ENCODE peak calls at places on chromosome 7, in ten cellular contexts. One of them, this sample, is unnamed.
A peak's percentile ranks its signal among the peaks of the same experiment; 100 is the strongest.

GRCh38 chr7:116148108-116148507 is 62.2 kb upstream of the TES start:
- DNase-seq in activated CD4-positive, alpha-beta T cell treated with anti-CD3 and anti-CD28 coated beads, Interleukin-2, amount 50 U/mL, for 4 hours: no peak
- DNase-seq in Peyer's patch: no peak
- DNase-seq in endothelial cell: no peak
- DNase-seq in NCI-H1092 treated with DMSO at 0.1 percent for 48 hours: no peak
- DNase-seq in cardiac fibroblast: no peak
- DNase-seq in naive thymus-derived CD4-positive, alpha-beta T cell: no peak
- DNase-seq in GM12865: no peak
- DNase-seq in heart left ventricle: no peak
- DNase-seq in NCI-H2171: no peak
- DNase-seq in this sample: no peak

GRCh38 chr7:148944935-148945934 is 61.1 kb upstream of the EZH2 start:
- DNase-seq in NCI-H2171: peak; percentile 3
- DNase-seq in endothelial cell: no peak
- DNase-seq in GM12865: no peak
- DNase-seq in NCI-H1092 treated with DMSO at 0.1 percent for 48 hours: no peak
- DNase-seq in heart left ventricle: no peak
- DNase-seq in naive thymus-derived CD4-positive, alpha-beta T cell: no peak
- DNase-seq in cardiac fibroblast: peak; percentile 76
- DNase-seq in Peyer's patch: no peak
- DNase-seq in activated CD4-positive, alpha-beta T cell treated with anti-CD3 and anti-CD28 coated beads, Interleukin-2, amount 50 U/mL, for 4 hours: no peak
- DNase-seq in this sample: no peak

GRCh38 chr7:117480978-117481377 is 1.2 kb downstream of the CFTR start:
- DNase-seq in NCI-H1092 treated with DMSO at 0.1 percent for 48 hours: no peak
- DNase-seq in GM12865: no peak
- DNase-seq in Peyer's patch: no peak
- DNase-seq in endothelial cell: no peak
- DNase-seq in heart left ventricle: no peak
- DNase-seq in naive thymus-derived CD4-positive, alpha-beta T cell: no peak
- DNase-seq in cardiac fibroblast: no peak
- DNase-seq in activated CD4-positive, alpha-beta T cell treated with anti-CD3 and anti-CD28 coated beads, Interleukin-2, amount 50 U/mL, for 4 hours: no peak
- DNase-seq in NCI-H2171: no peak
- DNase-seq in this sample: no peak

GRCh38 chr7:7105800-7106582 is 76.4 kb upstream of the C1GALT1 start:
- DNase-seq in activated CD4-positive, alpha-beta T cell treated with anti-CD3 and anti-CD28 coated beads, Interleukin-2, amount 50 U/mL, for 4 hours: no peak
- DNase-seq in naive thymus-derived CD4-positive, alpha-beta T cell: no peak
- DNase-seq in endothelial cell: no peak
- DNase-seq in NCI-H1092 treated with DMSO at 0.1 percent for 48 hours: no peak
- DNase-seq in GM12865: no peak
- DNase-seq in Peyer's patch: no peak
- DNase-seq in NCI-H2171: no peak
- DNase-seq in cardiac fibroblast: no peak
- DNase-seq in heart left ventricle: no peak
- DNase-seq in this sample: no peak

GRCh38 chr7:133358728-133359127 is 105.8 kb downstream of the EXOC4 start:
- DNase-seq in NCI-H1092 treated with DMSO at 0.1 percent for 48 hours: no peak
- DNase-seq in GM12865: no peak
- DNase-seq in activated CD4-positive, alpha-beta T cell treated with anti-CD3 and anti-CD28 coated beads, Interleukin-2, amount 50 U/mL, for 4 hours: no peak
- DNase-seq in heart left ventricle: no peak
- DNase-seq in naive thymus-derived CD4-positive, alpha-beta T cell: no peak
- DNase-seq in endothelial cell: no peak
- DNase-seq in NCI-H2171: no peak
- DNase-seq in cardiac fibroblast: peak; percentile 49
- DNase-seq in Peyer's patch: no peak
- DNase-seq in this sample: no peak

GRCh38 chr7:23472974-23473847 is 2.9 kb upstream of the IGF2BP3 start:
- DNase-seq in endothelial cell: peak; percentile 30
- DNase-seq in NCI-H1092 treated with DMSO at 0.1 percent for 48 hours: peak; percentile 84
- DNase-seq in NCI-H2171: no peak
- DNase-seq in naive thymus-derived CD4-positive, alpha-beta T cell: no peak
- DNase-seq in activated CD4-positive, alpha-beta T cell treated with anti-CD3 and anti-CD28 coated beads, Interleukin-2, amount 50 U/mL, for 4 hours: no peak
- DNase-seq in cardiac fibroblast: no peak
- DNase-seq in Peyer's patch: peak; percentile 52
- DNase-seq in GM12865: no peak
- DNase-seq in heart left ventricle: no peak
- DNase-seq in this sample: no peak

GRCh38 chr7:55411844-55412243 is 46.7 kb downstream of the LANCL2 start:
- DNase-seq in cardiac fibroblast: no peak
- DNase-seq in naive thymus-derived CD4-positive, alpha-beta T cell: no peak
- DNase-seq in GM12865: no peak
- DNase-seq in endothelial cell: no peak
- DNase-seq in activated CD4-positive, alpha-beta T cell treated with anti-CD3 and anti-CD28 coated beads, Interleukin-2, amount 50 U/mL, for 4 hours: no peak
- DNase-seq in heart left ventricle: no peak
- DNase-seq in Peyer's patch: no peak
- DNase-seq in NCI-H1092 treated with DMSO at 0.1 percent for 48 hours: no peak
- DNase-seq in NCI-H2171: no peak
- DNase-seq in this sample: no peak

GRCh38 chr7:46201966-46202365 is 280.9 kb upstream of the IGFBP3 start:
- DNase-seq in cardiac fibroblast: no peak
- DNase-seq in NCI-H1092 treated with DMSO at 0.1 percent for 48 hours: no peak
- DNase-seq in activated CD4-positive, alpha-beta T cell treated with anti-CD3 and anti-CD28 coated beads, Interleukin-2, amount 50 U/mL, for 4 hours: no peak
- DNase-seq in endothelial cell: no peak
- DNase-seq in Peyer's patch: no peak
- DNase-seq in GM12865: no peak
- DNase-seq in naive thymus-derived CD4-positive, alpha-beta T cell: no peak
- DNase-seq in heart left ventricle: no peak
- DNase-seq in NCI-H2171: no peak
- DNase-seq in this sample: no peak

GRCh38 chr7:37538945-37539344 is 90.3 kb upstream of the ELMO1 start:
- DNase-seq in NCI-H1092 treated with DMSO at 0.1 percent for 48 hours: no peak
- DNase-seq in NCI-H2171: no peak
- DNase-seq in heart left ventricle: no peak
- DNase-seq in Peyer's patch: no peak
- DNase-seq in cardiac fibroblast: no peak
- DNase-seq in activated CD4-positive, alpha-beta T cell treated with anti-CD3 and anti-CD28 coated beads, Interleukin-2, amount 50 U/mL, for 4 hours: no peak
- DNase-seq in endothelial cell: no peak
- DNase-seq in naive thymus-derived CD4-positive, alpha-beta T cell: no peak
- DNase-seq in GM12865: no peak
- DNase-seq in this sample: no peak

GRCh38 chr7:42445691-42446090 is 208.7 kb upstream of the GLI3 start:
- DNase-seq in NCI-H1092 treated with DMSO at 0.1 percent for 48 hours: no peak
- DNase-seq in naive thymus-derived CD4-positive, alpha-beta T cell: no peak
- DNase-seq in Peyer's patch: no peak
- DNase-seq in endothelial cell: no peak
- DNase-seq in heart left ventricle: no peak
- DNase-seq in cardiac fibroblast: peak; percentile 21
- DNase-seq in NCI-H2171: no peak
- DNase-seq in GM12865: no peak
- DNase-seq in activated CD4-positive, alpha-beta T cell treated with anti-CD3 and anti-CD28 coated beads, Interleukin-2, amount 50 U/mL, for 4 hours: no peak
- DNase-seq in this sample: no peak

GRCh38 chr7:151860771-151861170 is 16.1 kb downstream of the PRKAG2 start:
- DNase-seq in activated CD4-positive, alpha-beta T cell treated with anti-CD3 and anti-CD28 coated beads, Interleukin-2, amount 50 U/mL, for 4 hours: no peak
- DNase-seq in Peyer's patch: no peak
- DNase-seq in NCI-H1092 treated with DMSO at 0.1 percent for 48 hours: no peak
- DNase-seq in NCI-H2171: no peak
- DNase-seq in GM12865: no peak
- DNase-seq in naive thymus-derived CD4-positive, alpha-beta T cell: no peak
- DNase-seq in endothelial cell: no peak
- DNase-seq in heart left ventricle: peak; percentile 8
- DNase-seq in cardiac fibroblast: no peak
- DNase-seq in this sample: no peak